ENCODE peak calls at places on chromosomes 4 and X, in six cellular contexts. One of them, this sample, is unnamed. For H3K4me1, the result is how much of the 10 kb centered on the place peaks cover.

GRCh38 chr4:26839534-26839951 is 21.1 kb upstream of the STIM2 start:
- DNase-seq in tibial nerve: no peak
- DNase-seq in vagina: no peak
- DNase-seq in HCT116: no peak
- DNase-seq in spleen: no peak
- DNase-seq in suprapubic skin: no peak
- DNase-seq in this sample: no peak

GRCh38 chrX:68867458-68868166 is 38.8 kb downstream of the EFNB1 start:
- DNase-seq in HCT116: no peak
- DNase-seq in suprapubic skin: no peak
- DNase-seq in spleen: no peak
- DNase-seq in tibial nerve: no peak
- DNase-seq in vagina: no peak
- DNase-seq in this sample: no peak

GRCh38 chr4:29927895-29928294 is 792.3 kb upstream of the PCDH7 start:
- DNase-seq in suprapubic skin: no peak
- DNase-seq in tibial nerve: no peak
- DNase-seq in spleen: no peak
- DNase-seq in vagina: no peak
- DNase-seq in HCT116: peak
- DNase-seq in this sample: no peak

GRCh38 chrX:47958943-47959342 is 44.8 kb downstream of the ZNF182 start:
- DNase-seq in HCT116: no peak
- DNase-seq in suprapubic skin: no peak
- DNase-seq in tibial nerve: no peak
- DNase-seq in spleen: no peak
- DNase-seq in vagina: no peak
- DNase-seq in this sample: no peak

GRCh38 chr4:47104986-47105385 is 73.6 kb downstream of the GABRB1 start:
- DNase-seq in tibial nerve: no peak
- DNase-seq in HCT116: no peak
- DNase-seq in vagina: no peak
- DNase-seq in suprapubic skin: no peak
- DNase-seq in spleen: no peak
- DNase-seq in this sample: no peak

GRCh38 chrX:77342028-77342427 is 105.2 kb upstream of the FGF16 start:
- DNase-seq in spleen: no peak
- DNase-seq in tibial nerve: no peak
- DNase-seq in HCT116: no peak
- DNase-seq in suprapubic skin: no peak
- DNase-seq in vagina: no peak
- DNase-seq in this sample: no peak

GRCh38 chr4:119286377-119287002 is 35.4 kb downstream of the FABP2 start:
- DNase-seq in spleen: no peak
- DNase-seq in vagina: no peak
- DNase-seq in tibial nerve: no peak
- DNase-seq in HCT116: peak
- DNase-seq in suprapubic skin: no peak
- DNase-seq in this sample: no peak

GRCh38 chr4:337932-338758 is 531 bp downstream of the ZNF141 start:
- DNase-seq in spleen: peak
- DNase-seq in tibial nerve: peak
- DNase-seq in vagina: no peak
- DNase-seq in HCT116: no peak
- DNase-seq in suprapubic skin: no peak
- DNase-seq in this sample: no peak

GRCh38 chrX:115592997-115593734 is 32.2 kb downstream of the PLS3 start:
- DNase-seq in HCT116: no peak
- DNase-seq in suprapubic skin: no peak
- DNase-seq in tibial nerve: no peak
- DNase-seq in vagina: no peak
- DNase-seq in spleen: no peak
- DNase-seq in this sample: no peak

GRCh38 chr4:78119698-78120097 is 62.6 kb downstream of the FRAS1 start:
- DNase-seq in tibial nerve: no peak
- DNase-seq in suprapubic skin: no peak
- DNase-seq in vagina: no peak
- DNase-seq in spleen: no peak
- DNase-seq in HCT116: no peak
- DNase-seq in this sample: no peak

GRCh38 chrX:152904151-152905080 is 6.5 kb downstream of the ZNF185 start:
- DNase-seq in spleen: peak
- DNase-seq in vagina: no peak
- DNase-seq in tibial nerve: peak
- DNase-seq in HCT116: no peak
- DNase-seq in suprapubic skin: no peak
- DNase-seq in this sample: no peak

GRCh38 chrX:136745215-136746173 is 35.2 kb downstream of the ARHGEF6 start:
- DNase-seq in vagina: no peak
- DNase-seq in suprapubic skin: no peak
- DNase-seq in spleen: no peak
- DNase-seq in tibial nerve: no peak
- DNase-seq in HCT116: no peak
- DNase-seq in this sample: no peak

GRCh38 chrX:50818986-50819385 is 5.0 kb upstream of the SHROOM4 start:
- DNase-seq in HCT116: no peak
- DNase-seq in vagina: no peak
- DNase-seq in tibial nerve: no peak
- DNase-seq in spleen: no peak
- DNase-seq in suprapubic skin: no peak
- DNase-seq in this sample: no peak

GRCh38 chrX:9525511-9526248 is 60.8 kb downstream of the TBL1X start:
- DNase-seq in HCT116: no peak
- DNase-seq in tibial nerve: no peak
- DNase-seq in vagina: no peak
- DNase-seq in spleen: no peak
- DNase-seq in suprapubic skin: no peak
- DNase-seq in this sample: no peak

GRCh38 chrX:6184900-6185515 is 43.7 kb downstream of the NLGN4X start:
- DNase-seq in HCT116: no peak
- DNase-seq in suprapubic skin: no peak
- DNase-seq in spleen: no peak
- DNase-seq in tibial nerve: no peak
- DNase-seq in vagina: no peak
- DNase-seq in this sample: no peak

GRCh38 chrX:46770817-46771163 is 11.9 kb upstream of the SLC9A7 start:
- DNase-seq in tibial nerve: no peak
- DNase-seq in suprapubic skin: no peak
- DNase-seq in HCT116: no peak
- DNase-seq in vagina: no peak
- DNase-seq in spleen: no peak
- DNase-seq in this sample: no peak

GRCh38 chr4:94889523-94889922 is 131.8 kb downstream of the BMPR1B start:
- DNase-seq in tibial nerve: no peak
- DNase-seq in spleen: no peak
- DNase-seq in suprapubic skin: no peak
- DNase-seq in vagina: no peak
- DNase-seq in HCT116: no peak
- DNase-seq in this sample: no peak

GRCh38 chrX:78307665-78308064 is 19.7 kb downstream of the CYSLTR1 start:
- DNase-seq in suprapubic skin: no peak
- DNase-seq in vagina: no peak
- DNase-seq in spleen: no peak
- DNase-seq in tibial nerve: no peak
- DNase-seq in HCT116: no peak
- DNase-seq in this sample: no peak

GRCh38 chr4:10289534-10289899 is 167.7 kb downstream of the ZNF518B start:
- DNase-seq in suprapubic skin: no peak
- DNase-seq in spleen: no peak
- DNase-seq in vagina: no peak
- DNase-seq in HCT116: no peak
- DNase-seq in tibial nerve: no peak
- DNase-seq in this sample: no peak

GRCh38 chrX:14095702-14096101 is 66.0 kb upstream of the GEMIN8 start:
- DNase-seq in HCT116: peak
- DNase-seq in vagina: no peak
- DNase-seq in spleen: no peak
- DNase-seq in suprapubic skin: no peak
- DNase-seq in tibial nerve: no peak
- DNase-seq in this sample: no peak

GRCh38 chr4:155759372-155760252 is 791 bp downstream of the GUCY1B1 start:
- DNase-seq in suprapubic skin: peak
- DNase-seq in spleen: peak
- DNase-seq in vagina: no peak
- DNase-seq in tibial nerve: peak
- DNase-seq in HCT116: no peak
- DNase-seq in this sample: no peak

GRCh38 chr4:30537462-30537861 is 182.7 kb upstream of the PCDH7 start:
- DNase-seq in vagina: no peak
- DNase-seq in HCT116: peak
- DNase-seq in spleen: no peak
- DNase-seq in tibial nerve: no peak
- DNase-seq in suprapubic skin: no peak
- DNase-seq in this sample: no peak

GRCh38 chr4:8269535-8270417 is at the start of gene HTRA3:
- DNase-seq in vagina: no peak
- DNase-seq in HCT116: no peak
- DNase-seq in spleen: no peak
- DNase-seq in tibial nerve: peak
- DNase-seq in suprapubic skin: no peak
- DNase-seq in this sample: no peak

GRCh38 chr4:2359591-2360390 is 58.7 kb downstream of the ZFYVE28 start:
- DNase-seq in HCT116: no peak
- DNase-seq in suprapubic skin: no peak
- DNase-seq in spleen: no peak
- DNase-seq in vagina: no peak
- DNase-seq in tibial nerve: no peak
- DNase-seq in this sample: no peak

DNA sequence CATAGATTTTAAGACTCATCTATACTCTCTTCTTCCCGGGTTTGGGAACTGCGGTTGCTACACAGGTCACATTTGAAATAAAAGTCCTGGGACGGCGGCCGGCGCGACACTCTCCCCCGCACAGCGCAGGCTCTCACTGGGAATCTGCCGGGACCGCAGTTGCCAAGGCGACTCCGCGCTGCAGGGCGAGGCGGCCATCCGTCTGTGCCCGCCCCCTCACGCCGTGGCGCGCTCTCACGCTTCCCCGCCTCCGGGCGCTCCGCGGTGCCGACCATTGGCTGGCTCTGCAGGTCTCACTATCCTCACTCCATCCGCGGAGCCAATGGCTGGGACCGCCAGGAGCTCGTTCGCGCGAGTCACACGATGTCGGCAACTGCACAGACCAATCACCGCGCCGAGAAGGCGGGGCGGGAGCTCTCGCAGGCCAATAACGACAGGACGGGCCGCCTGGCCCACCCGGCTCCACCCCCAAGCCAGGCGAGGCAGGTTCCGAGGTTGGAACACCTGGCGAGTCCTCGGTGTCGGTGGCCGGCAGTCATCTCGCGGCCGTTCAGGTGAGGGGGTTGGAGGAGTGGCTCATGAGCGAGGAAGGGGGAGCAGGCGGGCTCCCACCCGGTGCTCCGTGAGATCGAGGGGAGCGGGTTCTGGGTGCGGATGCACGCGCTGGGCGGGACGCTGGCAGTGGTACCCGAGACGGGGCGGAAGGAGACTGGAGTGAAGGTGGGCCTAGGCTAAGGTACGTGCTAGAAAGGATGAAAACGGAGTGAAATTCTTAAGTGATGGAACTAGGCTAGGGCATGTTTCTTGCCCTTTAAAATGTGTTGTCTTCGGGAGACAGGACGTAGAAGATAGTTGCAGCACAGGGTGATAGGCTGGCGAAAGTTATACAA is at the start of gene MSMO1:
- DNase-seq in HCT116: peak
- DNase-seq in tibial nerve: peak
- DNase-seq in spleen: peak
- DNase-seq in suprapubic skin: peak
- DNase-seq in vagina: peak
- DNase-seq in this sample: peak
- TF ChIP-seq POLR2A in HCT116: peak
- TF ChIP-seq POLR2A in tibial nerve: peak
- TF ChIP-seq POLR2A in spleen: peak
- TF ChIP-seq POLR2A in suprapubic skin: peak
- TF ChIP-seq POLR2A in vagina: peak
- TF ChIP-seq POLR2A in this sample: peak

DNA sequence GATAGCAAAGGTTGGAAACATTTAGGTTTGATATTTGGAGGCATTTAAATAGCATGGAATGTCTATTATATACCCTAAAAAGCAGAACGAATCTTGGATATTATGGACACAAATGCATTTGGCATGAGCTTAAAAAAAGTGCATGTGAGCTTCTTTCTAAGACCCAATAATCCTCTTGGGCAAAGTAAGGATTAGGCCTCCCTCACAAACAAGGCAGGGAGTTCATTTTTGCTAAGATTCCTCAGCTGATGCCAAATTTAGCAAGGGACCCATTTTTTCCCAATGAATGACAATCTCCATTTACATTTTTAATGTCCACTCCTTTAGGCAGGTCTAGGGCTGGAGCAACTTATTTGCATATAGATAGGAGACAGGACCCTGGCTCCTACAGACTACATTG is 199.8 kb downstream of the SOWAHB start:
- DNase-seq in tibial nerve: no peak
- DNase-seq in HCT116: no peak
- DNase-seq in spleen: no peak
- DNase-seq in vagina: no peak
- DNase-seq in suprapubic skin: no peak
- DNase-seq in this sample: no peak
- H3K4me1 ChIP-seq in tibial nerve: under half
- H3K4me1 ChIP-seq in HCT116: under half
- H3K4me1 ChIP-seq in spleen: under half
- H3K4me1 ChIP-seq in vagina: under half
- H3K4me1 ChIP-seq in suprapubic skin: under half
- H3K4me1 ChIP-seq in this sample: under half

DNA sequence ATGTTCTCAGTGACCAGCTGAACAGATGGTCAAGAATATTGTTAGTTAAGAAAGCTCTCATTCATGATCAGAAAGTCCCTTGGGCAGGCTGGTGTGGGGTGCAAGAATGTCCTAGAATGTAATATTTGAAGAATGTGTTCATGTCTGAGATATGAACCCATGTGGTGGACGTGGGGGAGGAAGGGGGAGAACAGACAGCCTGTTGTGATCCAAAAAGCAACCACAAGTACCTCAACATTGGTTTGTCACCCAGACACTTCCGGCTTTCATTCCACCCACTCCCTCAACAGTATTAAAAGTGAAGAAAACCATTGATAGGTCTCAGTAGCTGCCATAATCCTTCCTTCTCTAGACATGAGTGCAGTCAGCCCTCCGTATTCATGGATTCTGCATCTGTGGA is 82.2 kb downstream of the MAML3 start:
- DNase-seq in suprapubic skin: no peak
- DNase-seq in HCT116: no peak
- DNase-seq in vagina: no peak
- DNase-seq in spleen: no peak
- DNase-seq in tibial nerve: peak
- DNase-seq in this sample: no peak
- TF ChIP-seq POLR2A in suprapubic skin: no peak
- TF ChIP-seq POLR2A in HCT116: no peak
- TF ChIP-seq POLR2A in vagina: no peak
- TF ChIP-seq POLR2A in spleen: no peak
- TF ChIP-seq POLR2A in tibial nerve: no peak
- TF ChIP-seq POLR2A in this sample: no peak

DNA sequence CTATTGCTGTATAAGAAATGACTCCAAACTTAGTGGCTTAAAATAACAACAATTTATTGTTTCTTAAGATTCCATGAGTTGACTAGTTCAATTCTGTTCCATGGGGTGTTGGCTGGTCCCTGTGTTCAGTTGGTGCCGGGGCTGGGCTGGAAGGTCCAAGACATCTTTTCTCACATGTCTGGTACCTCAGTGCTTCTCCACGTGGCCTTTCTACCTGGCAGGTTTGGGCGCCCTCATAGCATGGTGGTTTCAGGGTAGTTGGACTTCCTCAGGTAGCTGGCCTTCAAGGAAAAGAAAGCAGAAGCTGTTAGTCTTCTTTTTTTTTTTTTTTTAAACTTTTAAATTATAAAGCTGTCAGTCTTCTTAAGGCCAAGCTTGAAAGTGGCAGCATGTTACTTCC is 104.6 kb upstream of the LIMCH1 start:
- DNase-seq in tibial nerve: no peak
- DNase-seq in vagina: no peak
- DNase-seq in suprapubic skin: no peak
- DNase-seq in HCT116: no peak
- DNase-seq in spleen: no peak
- DNase-seq in this sample: no peak
- H3K4me1 ChIP-seq in tibial nerve: under half
- H3K4me1 ChIP-seq in vagina: under half
- H3K4me1 ChIP-seq in suprapubic skin: under half
- H3K4me1 ChIP-seq in HCT116: under half
- H3K4me1 ChIP-seq in spleen: under half
- H3K4me1 ChIP-seq in this sample: under half